ENCODE peak calls at places on chromosomes 1 and 21, in nine cellular contexts. D is mammary epithelial cell, S is thoracic aorta, Z is A673, Y is MM.1S, H is pancreas, C is heart left ventricle, O is sigmoid colon, G is stomach. T is an unnamed sample.

GRCh38 chr1:223838125-223838854 is 7.5 kb downstream of the TP53BP2 start:
- DNase-seq in D (no peak), S (no peak), Z (no peak), Y (no peak), H (no peak), C (no peak), O (no peak), G (no peak), T (no peak)

GRCh38 chr1:161012420-161012819 is 8.5 kb downstream of the F11R start:
- DNase-seq in D (no peak), S (no peak), Z (no peak), Y (no peak), H (no peak), C (no peak), O (no peak), G (no peak), T (no peak)

GRCh38 chr1:9598316-9598700 is 9.6 kb downstream of the TMEM201 start:
- DNase-seq in D (no peak), S (no peak), Z (no peak), Y (no peak), H (no peak), C (no peak), O (no peak), G (no peak), T (peak)

GRCh38 chr1:226664413-226665101 is 74.5 kb downstream of the ITPKB start:
- DNase-seq in D (no peak), S (peak), Z (no peak), Y (no peak), H (no peak), C (peak), O (peak), G (peak), T (no peak)

GRCh38 chr21:45111703-45112102 is 37.3 kb downstream of the ADARB1 start:
- DNase-seq in D (no peak), S (no peak), Z (no peak), Y (no peak), H (no peak), C (no peak), O (peak), G (no peak), T (no peak)

GRCh38 chr1:1529936-1530335 is 10.5 kb downstream of the TMEM240 start:
- DNase-seq in D (no peak), S (no peak), Z (no peak), Y (no peak), H (no peak), C (no peak), O (no peak), G (no peak), T (no peak)

GRCh38 chr1:211547710-211548109 is 31.3 kb downstream of the SLC30A1 start:
- DNase-seq in D (no peak), S (no peak), Z (no peak), Y (no peak), H (no peak), C (no peak), O (peak), G (no peak), T (no peak)

GRCh38 chr1:91278754-91279153 is 125.9 kb downstream of the HFM1 start:
- DNase-seq in D (peak), S (no peak), Z (peak), Y (peak), H (no peak), C (no peak), O (no peak), G (no peak), T (no peak)

GRCh38 chr1:224300346-224300745 is 29.6 kb downstream of the NVL start:
- DNase-seq in D (peak), S (no peak), Z (no peak), Y (no peak), H (no peak), C (no peak), O (no peak), G (no peak), T (no peak)

GRCh38 chr1:26702680-26703038 is 6.8 kb downstream of the ARID1A start:
- DNase-seq in D (no peak), S (no peak), Z (no peak), Y (peak), H (no peak), C (no peak), O (no peak), G (no peak), T (no peak)

GRCh38 chr1:36994863-36995262 is 39.5 kb downstream of the GRIK3 start:
- DNase-seq in D (no peak), S (no peak), Z (no peak), Y (no peak), H (no peak), C (no peak), O (no peak), G (no peak), T (no peak)
- TF ChIP-seq CTCF in D (no peak), S (no peak), Z (no peak), Y (no peak), H (no peak), C (no peak), O (no peak), G (no peak), T (no peak)

DNA sequence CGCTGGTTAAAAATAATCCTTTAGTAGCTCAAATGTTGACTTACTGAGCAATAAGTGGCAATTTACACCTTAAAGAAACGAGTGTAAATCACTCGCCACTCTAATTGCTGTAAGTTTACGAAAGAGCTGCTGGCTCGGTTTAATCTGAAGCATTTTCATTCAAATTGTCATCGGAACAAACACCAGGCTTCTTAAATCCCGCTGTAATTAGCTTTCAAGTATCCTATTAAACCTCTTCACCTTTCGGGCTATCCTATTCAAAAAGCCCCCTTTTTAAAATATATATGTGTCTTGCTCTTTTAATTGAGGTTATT is 1.6 kb downstream of the LHX8 start:
- DNase-seq in D (no peak), S (no peak), Z (no peak), Y (no peak), H (no peak), C (no peak), O (no peak), G (no peak), T (no peak)
- H3K4me3 ChIP-seq in D (no peak), S (peak), Z (peak), Y (peak), H (peak), C (peak), O (peak), G (peak), T (peak)

GRCh38 chr1:8189931-8190483 is 127.9 kb upstream of the SLC45A1 start:
- DNase-seq in D (peak), S (no peak), Z (no peak), Y (no peak), H (no peak), C (no peak), O (no peak), G (no peak), T (no peak)

GRCh38 chr1:8182034-8182761 is 135.7 kb upstream of the SLC45A1 start:
- DNase-seq in D (peak), S (no peak), Z (no peak), Y (peak), H (no peak), C (no peak), O (no peak), G (peak), T (no peak)

GRCh38 chr1:8184301-8184700 is 133.6 kb upstream of the SLC45A1 start:
- DNase-seq in D (peak), S (no peak), Z (no peak), Y (no peak), H (no peak), C (no peak), O (no peak), G (no peak), T (no peak)

GRCh38 chr1:8185400-8185799 is 132.5 kb upstream of the SLC45A1 start:
- DNase-seq in D (no peak), S (no peak), Z (no peak), Y (no peak), H (no peak), C (no peak), O (no peak), G (no peak), T (no peak)
- H3K27ac ChIP-seq in D (no peak), S (no peak), Z (no peak), Y (no peak), H (no peak), C (no peak), O (no peak), G (no peak), T (no peak)

GRCh38 chr21:15894596-15894995 is 164.8 kb downstream of the USP25 start:
- DNase-seq in D (no peak), S (no peak), Z (peak), Y (no peak), H (no peak), C (no peak), O (no peak), G (no peak), T (no peak)
- TF ChIP-seq CTCF in D (peak), S (peak), Z (peak), Y (peak), H (no peak), C (peak), O (no peak), G (no peak), T (peak)

T was measured in dorsolateral prefrontal cortex.